ENCODE peak calls at places on chromosomes 5 and 9, in five cellular contexts. P is A549, V is astrocyte, B is upper lobe of right lung, N is endodermal cell. H is an unnamed sample.
A peak's percentile ranks its signal among the peaks of the same experiment; 100 is the strongest.

GRCh38 chr9:136410500-136411287 is at the start of the genes ENTR1 and PMPCA:
- DNase-seq in P (peak; percentile 90), V (peak; percentile 70), B (peak; percentile 96), N (peak; percentile 95), H (peak; percentile 94)

GRCh38 chr9:13939129-13939528 is 374.8 kb downstream of the NFIB start:
- DNase-seq in P (no peak), V (peak; percentile 90), B (no peak), N (no peak), H (no peak)

GRCh38 chr5:11385251-11385900 is 518.9 kb downstream of the CTNND2 start:
- DNase-seq in P (no peak), V (peak; percentile 11), B (no peak), N (peak; percentile 68), H (no peak)

GRCh38 chr5:55896663-55897062 is 45.5 kb downstream of the IL31RA start:
- DNase-seq in P (no peak), V (no peak), B (no peak), N (no peak), H (no peak)

GRCh38 chr5:180096616-180097015 is 25.1 kb upstream of the RNF130 start:
- DNase-seq in P (no peak), V (no peak), B (no peak), N (peak; percentile 29), H (no peak)

GRCh38 chr5:137609122-137609521 is 110.0 kb upstream of the SPOCK1 start:
- DNase-seq in P (no peak), V (peak; percentile 31), B (no peak), N (no peak), H (no peak)

GRCh38 chr5:157026789-157027424 is 32.0 kb downstream of the HAVCR1 start:
- DNase-seq in P (peak; percentile 38), V (no peak), B (no peak), N (peak; percentile 81), H (no peak)

GRCh38 chr9:2727966-2728613 is 10.8 kb downstream of the KCNV2 start:
- DNase-seq in P (peak; percentile 69), V (peak; percentile 46), B (no peak), N (peak; percentile 67), H (no peak)

GRCh38 chr5:111731638-111732037 is 25.4 kb downstream of the NREP start:
- DNase-seq in P (no peak), V (no peak), B (no peak), N (no peak), H (no peak)

GRCh38 chr9:126690431-126691051 is 76.8 kb downstream of the LMX1B start:
- DNase-seq in P (peak; percentile 51), V (no peak), B (peak; percentile 77), N (peak; percentile 95), H (no peak)

GRCh38 chr9:137358126-137358525 is 56.1 kb upstream of the NRARP start:
- DNase-seq in P (no peak), V (no peak), B (peak; percentile 49), N (no peak), H (no peak)

GRCh38 chr9:91880378-91880972 is 69.6 kb downstream of the ROR2 start:
- DNase-seq in P (no peak), V (no peak), B (no peak), N (no peak), H (no peak)

GRCh38 chr9:36590246-36590645 is 17.6 kb downstream of the MELK start:
- DNase-seq in P (no peak), V (no peak), B (no peak), N (no peak), H (no peak)

GRCh38 chr5:158165647-158166046 is 306.7 kb upstream of the CLINT1 start:
- DNase-seq in P (no peak), V (no peak), B (no peak), N (no peak), H (no peak)

GRCh38 chr9:78314953-78315870 is 18.3 kb downstream of the PSAT1 start:
- DNase-seq in P (no peak), V (peak; percentile 81), B (no peak), N (peak; percentile 40), H (no peak)

GRCh38 chr9:136589766-136590740 is 44.2 kb upstream of the NOTCH1 start:
- DNase-seq in P (no peak), V (no peak), B (no peak), N (no peak), H (no peak)

GRCh38 chr5:151618907-151619306 is 27.8 kb upstream of the FAT2 start:
- DNase-seq in P (no peak), V (no peak), B (no peak), N (peak; percentile 69), H (no peak)

GRCh38 chr5:180074462-180074861 is 2.9 kb upstream of the RNF130 start:
- DNase-seq in P (no peak), V (no peak), B (no peak), N (no peak), H (no peak)

GRCh38 chr9:135780086-135780485 is 78.1 kb downstream of the KCNT1 start:
- DNase-seq in P (no peak), V (no peak), B (no peak), N (no peak), H (no peak)

GRCh38 chr5:122473941-122474340 is 161.9 kb downstream of the SNCAIP start:
- DNase-seq in P (no peak), V (no peak), B (no peak), N (no peak), H (no peak)

GRCh38 chr9:94014845-94015244 is 59.7 kb upstream of the BARX1 start:
- DNase-seq in P (no peak), V (no peak), B (no peak), N (no peak), H (no peak)

GRCh38 chr9:34279431-34279830 is 49.6 kb downstream of the KIF24 start:
- DNase-seq in P (no peak), V (no peak), B (no peak), N (no peak), H (no peak)

GRCh38 chr5:133775584-133776304 is 163.4 kb upstream of the FSTL4 start:
- DNase-seq in P (no peak), V (no peak), B (no peak), N (peak; percentile 43), H (no peak)

GRCh38 chr5:83570916-83571315 is 99.4 kb downstream of the VCAN start:
- DNase-seq in P (no peak), V (peak; percentile 54), B (no peak), N (no peak), H (no peak)

GRCh38 chr5:113293613-113294340 is 141.0 kb downstream of the TSSK1B start:
- DNase-seq in P (no peak), V (no peak), B (no peak), N (peak; percentile 74), H (no peak)

GRCh38 chr5:132050661-132051371 is 9.6 kb upstream of the IL3 start:
- DNase-seq in P (no peak), V (no peak), B (no peak), N (no peak), H (peak; percentile 12)

GRCh38 chr5:73198833-73199592 is 26.0 kb downstream of the TMEM174 start:
- DNase-seq in P (no peak), V (no peak), B (no peak), N (no peak), H (no peak)

DNA sequence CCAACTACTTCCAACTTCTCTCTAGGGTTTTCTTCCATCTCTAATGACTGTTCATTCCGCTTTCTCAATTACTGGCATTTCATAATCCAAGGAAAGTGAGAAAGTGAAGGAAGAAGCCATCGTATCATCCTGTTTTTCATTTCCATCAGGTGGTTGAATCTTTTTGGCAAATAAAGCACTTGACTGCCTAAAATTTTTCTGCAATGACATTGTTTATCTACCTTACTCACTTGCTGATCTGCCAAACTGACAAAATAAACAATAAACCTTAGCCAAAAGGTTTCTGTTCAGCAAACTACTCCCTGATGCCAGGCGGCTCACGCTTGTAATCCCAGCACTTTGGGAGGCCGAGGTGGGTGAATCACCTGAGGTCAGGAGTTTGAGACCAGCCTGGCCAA is 18.4 kb downstream of the FNBP1 start:
- DNase-seq in P (peak; percentile 55), V (peak; percentile 60), B (no peak), N (no peak), H (no peak)
- H3K4me1 ChIP-seq in P (peaks cover 34% of the 10 kb centered on the region), V (peaks cover 4% of the 10 kb centered on the region), B (peaks cover 26% of the 10 kb centered on the region), N (no peaks in the 10 kb centered on the region), H (peaks cover 70% of the 10 kb centered on the region)

GRCh38 chr9:132750668-132751067 is 80.4 kb downstream of the GTF3C4 start:
- DNase-seq in P (no peak), V (no peak), B (peak; percentile 17), N (peak; percentile 29), H (no peak)
- TF ChIP-seq CTCF in P (no peak), V (no peak), B (no peak), N (no peak), H (no peak)

GRCh38 chr5:141441571-141442170 is 11.4 kb downstream of the PCDHGA12 start:
- DNase-seq in P (no peak), V (no peak), B (no peak), N (no peak), H (no peak)

GRCh38 chr5:141439411-141440141 is 9.3 kb downstream of the PCDHGA12 start:
- DNase-seq in P (no peak), V (peak; percentile 38), B (no peak), N (no peak), H (no peak)

GRCh38 chr5:141431286-141431685 is 979 bp downstream of the PCDHGA12 start:
- DNase-seq in P (no peak), V (peak; percentile 34), B (no peak), N (no peak), H (no peak)

GRCh38 chr5:141434006-141434405 is 3.7 kb downstream of the PCDHGA12 start:
- DNase-seq in P (no peak), V (no peak), B (no peak), N (no peak), H (no peak)

GRCh38 chr5:141437208-141437607 is 6.9 kb downstream of the PCDHGA12 start:
- DNase-seq in P (no peak), V (no peak), B (no peak), N (no peak), H (no peak)
- H3K9me3 ChIP-seq in P (peaks cover 17% of the 10 kb centered on the region), V (peaks cover 9% of the 10 kb centered on the region), B (peaks cover 12% of the 10 kb centered on the region), N (peaks cover 20% of the 10 kb centered on the region), H (peaks cover 1% of the 10 kb centered on the region)

DNA sequence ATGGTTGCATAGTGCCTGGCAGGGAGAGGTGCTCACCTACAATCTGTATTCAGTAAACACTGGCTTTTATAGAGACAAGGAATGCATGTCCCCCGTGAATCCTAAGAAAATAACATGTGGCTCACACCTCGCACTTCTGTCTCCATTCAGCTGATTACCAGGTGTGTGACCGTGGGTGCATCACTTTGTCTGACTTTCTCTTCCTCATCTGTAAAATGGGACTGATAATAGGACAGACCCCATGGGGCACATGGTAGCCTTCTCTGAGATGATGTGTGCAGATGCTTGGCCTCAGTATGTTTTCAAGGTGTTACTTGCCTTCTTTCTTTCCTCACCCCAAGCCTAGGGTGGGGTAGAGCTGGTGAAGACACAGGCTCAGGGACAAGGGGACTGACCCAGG is 6.3 kb downstream of the CXXC5 start:
- DNase-seq in P (no peak), V (no peak), B (no peak), N (no peak), H (no peak)
- H3K4me1 ChIP-seq in P (peaks cover 98% of the 10 kb centered on the region), V (peaks cover 82% of the 10 kb centered on the region), B (peaks cover 92% of the 10 kb centered on the region), N (peaks cover 40% of the 10 kb centered on the region), H (peaks cover 75% of the 10 kb centered on the region)